ENCODE peak calls at places on chromosomes 12 and 14, in five cellular contexts. Z is stimulated activated CD4-positive, alpha-beta T cell treated with anti-CD3 and anti-CD28 coated beads, Interleukin-2, amount 100 ng/mL, for 48 hours; I is HL-60; A is bronchial epithelial cell; H is Peyer's patch. J is an unnamed sample.
A peak's percentile ranks its signal among the peaks of the same experiment; 100 is the strongest.

GRCh38 chr12:96338852-96339478 is 61.3 kb downstream of the CDK17 start:
- DNase-seq in H (no peak), I (no peak), A (no peak), Z (no peak), J (no peak)

GRCh38 chr12:6963016-6963731 is 7.3 kb downstream of the PHB2 start:
- DNase-seq in I (no peak), A (peak; percentile 77), Z (no peak), H (no peak), J (no peak)

GRCh38 chr14:59328410-59328809 is 136.8 kb downstream of the GPR135 start:
- DNase-seq in I (no peak), H (no peak), Z (no peak), A (peak; percentile 81), J (no peak)

GRCh38 chr14:66025779-66026178 is 460.4 kb upstream of the CCDC196 start:
- DNase-seq in I (no peak), A (no peak), Z (no peak), H (no peak), J (no peak)

GRCh38 chr12:38161123-38162000 is 155.2 kb upstream of the ALG10B start:
- DNase-seq in Z (no peak), I (no peak), H (no peak), A (no peak), J (no peak)

GRCh38 chr12:131830335-131831020 is 2.3 kb downstream of the MMP17 start:
- DNase-seq in Z (peak; percentile 25), H (peak; percentile 55), I (peak; percentile 62), A (peak; percentile 42), J (peak; percentile 3)

GRCh38 chr12:122803937-122804336 is 29.6 kb downstream of the CCDC62 start:
- DNase-seq in A (no peak), H (no peak), I (no peak), Z (no peak), J (no peak)

GRCh38 chr14:77025744-77026165 is 2.8 kb downstream of the IRF2BPL start:
- DNase-seq in Z (no peak), H (no peak), I (no peak), A (no peak), J (no peak)

GRCh38 chr12:69274861-69275260 is 35.5 kb downstream of the CPSF6 start:
- DNase-seq in H (no peak), Z (no peak), I (no peak), A (peak; percentile 49), J (peak; percentile 12)

GRCh38 chr14:105690671-105691070 is 164.3 kb downstream of the TMEM121 start:
- DNase-seq in A (no peak), Z (no peak), H (peak; percentile 1), I (no peak), J (no peak)

GRCh38 chr14:58280954-58281787 is 17.2 kb upstream of the ARID4A start:
- DNase-seq in H (no peak), Z (no peak), I (no peak), A (peak; percentile 88), J (peak; percentile 99)

GRCh38 chr14:104115131-104115600 is 23.2 kb upstream of the KIF26A start:
- DNase-seq in Z (no peak), A (no peak), I (no peak), H (no peak), J (no peak)

GRCh38 chr14:105840266-105841021 is 314.1 kb downstream of the TMEM121 start:
- DNase-seq in H (no peak), Z (no peak), I (no peak), A (no peak), J (no peak)

GRCh38 chr14:72061718-72062117 is 129.5 kb downstream of the RGS6 start:
- DNase-seq in H (no peak), A (peak; percentile 6), I (no peak), Z (no peak), J (no peak)

GRCh38 chr12:19316420-19316819 is 122.9 kb upstream of the AEBP2 start:
- DNase-seq in H (no peak), A (peak; percentile 47), I (no peak), Z (no peak), J (peak; percentile 50)

GRCh38 chr14:93936245-93936644 is 9.1 kb downstream of the FAM181A start:
- DNase-seq in Z (no peak), H (no peak), A (peak; percentile 49), I (no peak), J (peak; percentile 19)

J was measured in renal cortical epithelial cell.